ENCODE peak calls at places on chromosome X, in nine cellular contexts. F is GM23338, Y is GM12878, D is HL-60, I is breast epithelium, X is stomach, M is suprapubic skin, P is upper lobe of left lung, E is prostate gland. J is an unnamed sample.

GRCh38 chrX:112759512-112759911 is 79.8 kb upstream of the LHFPL1 start:
- DNase-seq in I (no peak), Y (no peak), D (no peak), M (no peak), X (no peak), E (no peak), F (no peak), P (no peak), J (no peak)

GRCh38 chrX:133922390-133922772 is 63.0 kb downstream of the GPC3 start:
- DNase-seq in Y (no peak), I (no peak), P (no peak), X (no peak), E (no peak), M (no peak), D (no peak), F (no peak), J (no peak)

GRCh38 chrX:24426340-24426913 is 38.7 kb upstream of the PDK3 start:
- DNase-seq in E (peak), P (no peak), I (peak), M (no peak), X (no peak), Y (no peak), D (no peak), F (peak), J (no peak)

GRCh38 chrX:10741496-10742048 is 121.2 kb upstream of the MID1 start:
- DNase-seq in Y (no peak), M (no peak), P (no peak), I (no peak), F (no peak), X (no peak), D (no peak), E (no peak), J (no peak)

GRCh38 chrX:23403849-23404248 is 69.2 kb downstream of the PTCHD1 start:
- DNase-seq in X (no peak), P (no peak), I (no peak), Y (no peak), F (peak), M (no peak), E (no peak), D (no peak), J (no peak)

GRCh38 chrX:54492340-54492739 is 3.7 kb downstream of the FGD1 start:
- DNase-seq in P (no peak), F (no peak), E (no peak), X (no peak), M (no peak), I (no peak), Y (no peak), D (no peak), J (no peak)

GRCh38 chrX:123846598-123847038 is 13.2 kb upstream of the XIAP start:
- DNase-seq in E (no peak), M (no peak), Y (no peak), P (no peak), D (no peak), I (no peak), F (no peak), X (no peak), J (no peak)

GRCh38 chrX:13790206-13791131 is 26.4 kb downstream of the GPM6B start:
- DNase-seq in E (no peak), P (no peak), M (no peak), F (no peak), Y (no peak), X (no peak), I (peak), D (no peak), J (no peak)

GRCh38 chrX:130975947-130976346 is 72.9 kb upstream of the ENOX2 start:
- DNase-seq in P (no peak), M (no peak), X (no peak), D (peak), E (peak), F (peak), I (no peak), Y (no peak), J (peak)

GRCh38 chrX:51641421-51642021 is 22.8 kb upstream of the CENPVL3 start:
- DNase-seq in F (peak), I (no peak), E (no peak), P (no peak), D (no peak), M (no peak), Y (no peak), X (no peak), J (peak)

GRCh38 chrX:134836497-134836968 is 154.3 kb upstream of the SMIM10 start:
- DNase-seq in E (no peak), Y (no peak), D (no peak), F (no peak), M (no peak), I (no peak), X (no peak), P (no peak), J (no peak)

GRCh38 chrX:14032383-14032782 is 2.7 kb upstream of the GEMIN8 start:
- DNase-seq in E (peak), D (no peak), P (no peak), Y (no peak), X (peak), M (no peak), I (no peak), F (peak), J (peak)

GRCh38 chrX:49291615-49292337 is 11.7 kb upstream of the GAGE10 start:
- DNase-seq in M (no peak), P (peak), X (peak), E (peak), Y (no peak), F (peak), I (no peak), D (no peak), J (peak)

GRCh38 chrX:102697506-102697905 is 14.7 kb upstream of the GPRASP2 start:
- DNase-seq in Y (no peak), M (no peak), P (no peak), I (no peak), E (no peak), D (no peak), X (no peak), F (no peak), J (no peak)

GRCh38 chrX:100208076-100208475 is 202.0 kb downstream of the PCDH19 start:
- DNase-seq in P (no peak), F (peak), M (no peak), Y (no peak), I (no peak), D (no peak), X (no peak), E (no peak), J (no peak)

GRCh38 chrX:39905475-39905889 is 192.3 kb downstream of the BCOR start:
- DNase-seq in F (no peak), P (no peak), I (no peak), X (no peak), M (no peak), D (no peak), E (peak), Y (no peak), J (no peak)

GRCh38 chrX:39905946-39906345 is 191.8 kb downstream of the BCOR start:
- DNase-seq in I (no peak), D (no peak), E (no peak), Y (no peak), F (no peak), M (no peak), X (no peak), P (no peak), J (no peak)

GRCh38 chrX:39910651-39911050 is 187.1 kb downstream of the BCOR start:
- DNase-seq in M (no peak), Y (no peak), E (no peak), D (no peak), P (no peak), F (no peak), I (no peak), X (no peak), J (no peak)

GRCh38 chrX:39909996-39910395 is 187.8 kb downstream of the BCOR start:
- DNase-seq in P (no peak), Y (no peak), E (no peak), X (no peak), M (no peak), I (no peak), D (no peak), F (no peak), J (no peak)

GRCh38 chrX:39907964-39908616 is 189.7 kb downstream of the BCOR start:
- DNase-seq in P (peak), D (peak), I (peak), F (no peak), E (peak), X (peak), M (peak), Y (no peak), J (no peak)
- TF ChIP-seq POLR2AphosphoS5 in P (peak), D (no peak), I (no peak), F (no peak), E (peak), X (no peak), M (no peak), Y (no peak), J (no peak)

GRCh38 chrX:150934453-150934852 is 36.0 kb upstream of the CD99L2 start:
- DNase-seq in P (no peak), X (no peak), Y (no peak), D (no peak), I (no peak), M (no peak), F (peak), E (peak), J (no peak)
- H3K27ac ChIP-seq in P (no peak), X (no peak), Y (no peak), D (no peak), I (no peak), M (no peak), F (peak), E (no peak), J (no peak)

DNA sequence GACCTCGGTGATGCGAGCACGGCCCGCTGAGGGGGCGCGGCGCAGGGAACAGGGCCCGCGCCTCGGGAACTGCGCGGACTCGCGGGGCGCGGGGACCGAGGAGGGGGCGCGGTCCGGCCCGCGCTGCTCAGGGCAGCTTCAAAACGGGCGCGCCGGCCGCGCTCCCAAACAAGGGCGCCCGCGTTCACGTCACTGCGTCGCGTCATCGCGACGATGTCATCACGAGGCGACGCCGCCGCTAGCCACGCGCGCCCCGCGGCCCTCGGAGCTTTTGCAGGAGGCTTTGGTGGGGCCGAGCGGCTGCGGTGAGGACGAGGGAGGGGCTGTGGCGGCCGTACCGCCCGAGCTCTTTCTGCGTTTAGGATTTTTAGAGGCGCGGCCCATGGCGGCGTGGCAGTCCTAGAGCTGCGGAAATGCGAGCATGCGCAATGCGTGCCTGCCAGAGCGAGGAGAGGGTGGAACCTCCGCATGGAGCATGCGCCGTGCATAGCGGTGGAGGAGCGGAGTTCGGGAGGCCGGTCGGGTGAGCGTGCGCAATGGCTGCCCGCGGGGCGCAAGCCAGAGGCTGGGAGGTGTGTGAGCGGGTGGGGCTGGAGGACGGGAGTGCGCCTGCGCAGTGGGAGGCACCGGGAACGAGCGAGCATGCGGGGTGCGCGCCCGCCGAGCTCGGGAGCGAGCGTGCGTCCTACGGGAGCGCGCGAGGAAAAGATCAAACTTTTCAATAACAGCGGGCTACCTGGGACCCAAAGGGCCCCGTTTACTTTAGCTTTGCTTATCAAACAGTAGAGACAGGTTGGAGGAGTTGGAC is at the start of gene PPP2R3B:
- DNase-seq in X (peak), Y (peak), I (peak), D (peak), P (peak), E (peak), M (peak), F (peak), J (peak)
- TF ChIP-seq POLR2AphosphoS5 in X (no peak), Y (peak), I (peak), D (peak), P (peak), E (peak), M (no peak), F (peak), J (peak)

DNA sequence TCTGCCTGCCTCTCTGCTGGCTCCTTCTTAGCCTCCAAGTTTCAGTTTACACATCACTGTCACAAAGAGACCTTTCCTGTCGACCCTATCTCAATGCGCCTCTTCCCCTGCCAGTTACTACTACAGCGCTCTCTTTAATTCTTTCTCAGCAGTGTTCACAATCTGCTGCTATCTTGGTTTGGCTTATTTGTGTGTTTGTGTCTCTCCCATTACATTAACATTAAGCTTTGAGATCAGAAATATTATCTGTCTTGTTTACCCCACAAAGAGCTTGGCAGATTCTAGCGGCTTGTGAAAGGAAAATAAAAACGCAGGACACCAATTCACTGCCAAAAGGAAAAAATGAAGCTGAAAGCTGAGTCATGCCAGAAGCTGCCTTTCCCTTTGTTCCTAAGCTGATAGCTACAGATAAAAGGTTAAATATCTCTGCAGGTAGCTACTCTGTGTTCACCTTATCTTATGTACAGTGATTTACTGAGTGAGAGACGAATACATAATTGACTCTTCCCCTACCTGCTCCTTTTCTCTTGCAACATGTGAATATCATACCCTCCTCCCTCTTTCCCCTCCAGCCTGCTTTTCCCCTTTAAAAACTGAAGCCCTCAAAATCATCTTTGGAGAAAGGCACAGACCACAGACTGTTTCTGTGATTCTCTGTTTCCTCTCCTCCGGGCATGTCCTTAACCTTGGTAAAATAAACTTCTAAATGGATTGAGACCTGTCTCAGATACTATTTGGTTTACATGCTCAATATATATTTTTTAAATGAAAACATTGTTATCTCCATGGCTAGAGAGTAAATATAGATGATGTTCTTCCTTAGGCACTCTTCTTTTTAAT is 19.3 kb upstream of the SLC9A7 start:
- DNase-seq in I (no peak), E (no peak), X (no peak), F (no peak), D (no peak), M (no peak), Y (no peak), P (no peak), J (no peak)
- H3K27ac ChIP-seq in I (no peak), E (peak), X (peak), F (no peak), D (no peak), M (no peak), Y (no peak), P (no peak), J (peak)

GRCh38 chrX:149022485-149022884 is 482.6 kb downstream of the IDS start:
- DNase-seq in P (no peak), D (no peak), F (no peak), Y (no peak), E (no peak), I (no peak), X (no peak), M (no peak), J (no peak)

DNA sequence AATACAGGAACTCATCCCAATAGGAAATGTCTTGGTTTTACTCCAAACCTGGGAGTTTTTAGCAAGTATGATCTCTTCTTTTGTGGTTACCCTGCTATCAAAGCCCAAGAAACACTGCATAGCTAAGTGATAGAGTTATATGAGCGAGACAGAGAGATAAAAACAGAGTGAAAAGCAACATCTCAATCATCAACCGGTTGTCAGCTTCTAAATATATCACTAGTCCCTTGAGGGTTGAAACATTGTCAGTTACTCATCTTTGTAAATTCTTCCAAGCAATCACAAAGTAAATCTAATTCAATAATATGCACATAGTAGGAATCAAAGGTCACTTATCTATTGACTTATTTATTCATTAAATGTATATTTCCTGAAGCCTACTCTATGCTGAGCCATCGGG is 483.9 kb downstream of the IDS start:
- DNase-seq in M (no peak), E (no peak), I (no peak), Y (no peak), P (no peak), D (no peak), F (no peak), X (no peak), J (no peak)
- TF ChIP-seq POLR2AphosphoS5 in M (no peak), E (no peak), I (no peak), Y (no peak), P (no peak), D (no peak), F (no peak), X (no peak), J (no peak)

GRCh38 chrX:110081320-110081719 is 78.4 kb downstream of the TMEM164 start:
- DNase-seq in F (no peak), X (no peak), Y (no peak), I (no peak), E (no peak), D (no peak), M (no peak), P (no peak), J (no peak)

GRCh38 chrX:110086916-110087484 is 84.1 kb downstream of the TMEM164 start:
- DNase-seq in I (no peak), X (no peak), P (no peak), F (peak), E (no peak), M (no peak), Y (no peak), D (no peak), J (no peak)

GRCh38 chrX:110082156-110082555 is 79.2 kb downstream of the TMEM164 start:
- DNase-seq in E (peak), F (no peak), X (no peak), Y (no peak), D (no peak), P (no peak), I (no peak), M (no peak), J (no peak)

GRCh38 chrX:110086162-110086915 is 83.4 kb downstream of the TMEM164 start:
- DNase-seq in D (no peak), I (no peak), X (no peak), Y (no peak), F (no peak), E (no peak), M (no peak), P (no peak), J (no peak)

GRCh38 chrX:110081740-110082139 is 78.8 kb downstream of the TMEM164 start:
- DNase-seq in M (no peak), E (peak), X (peak), Y (no peak), F (no peak), I (no peak), P (peak), D (no peak), J (no peak)
- H3K27ac ChIP-seq in M (peak), E (peak), X (no peak), Y (no peak), F (no peak), I (no peak), P (no peak), D (no peak), J (no peak)

GRCh38 chrX:5236749-5237148 is 991.9 kb downstream of the NLGN4X start:
- DNase-seq in P (no peak), D (no peak), Y (no peak), I (no peak), E (no peak), X (no peak), M (no peak), F (no peak), J (no peak)

DNA sequence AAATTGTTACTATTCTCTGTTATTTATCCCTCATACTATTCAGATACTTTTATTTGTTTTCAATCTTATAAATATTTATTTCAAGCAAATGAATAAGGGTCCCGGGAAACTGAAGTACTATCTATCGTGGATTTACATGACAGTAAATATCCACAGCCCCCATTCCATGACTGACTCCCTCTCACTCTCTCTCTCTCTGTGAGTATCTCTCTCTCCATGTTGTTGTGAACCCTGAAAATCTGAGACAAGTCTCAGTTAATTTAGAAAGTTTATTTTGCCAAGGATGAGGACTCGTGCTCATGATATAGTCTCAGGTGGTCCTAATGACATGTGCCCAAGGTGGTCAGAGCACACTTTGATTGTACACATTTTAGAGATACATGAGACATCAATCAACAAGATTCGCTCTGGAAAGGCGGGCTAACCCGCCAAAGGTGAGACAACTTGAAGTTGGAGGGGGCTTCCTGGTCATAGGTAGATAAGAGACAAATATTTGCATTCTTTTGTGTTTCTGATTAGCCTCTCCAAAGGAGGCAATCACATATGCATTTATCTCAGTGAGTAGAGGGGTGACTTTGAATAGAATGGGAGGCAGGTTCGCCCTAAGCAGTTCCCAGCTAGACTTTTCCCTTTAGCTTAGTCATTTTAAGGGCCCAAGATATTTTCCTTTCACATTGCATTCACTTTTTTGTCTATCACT is 986.4 kb downstream of the NLGN4X start:
- DNase-seq in I (no peak), D (no peak), X (no peak), M (no peak), E (no peak), P (no peak), F (peak), Y (no peak), J (no peak)
- TF ChIP-seq POLR2AphosphoS5 in I (no peak), D (no peak), X (no peak), M (no peak), E (no peak), P (no peak), F (no peak), Y (no peak), J (no peak)

DNA sequence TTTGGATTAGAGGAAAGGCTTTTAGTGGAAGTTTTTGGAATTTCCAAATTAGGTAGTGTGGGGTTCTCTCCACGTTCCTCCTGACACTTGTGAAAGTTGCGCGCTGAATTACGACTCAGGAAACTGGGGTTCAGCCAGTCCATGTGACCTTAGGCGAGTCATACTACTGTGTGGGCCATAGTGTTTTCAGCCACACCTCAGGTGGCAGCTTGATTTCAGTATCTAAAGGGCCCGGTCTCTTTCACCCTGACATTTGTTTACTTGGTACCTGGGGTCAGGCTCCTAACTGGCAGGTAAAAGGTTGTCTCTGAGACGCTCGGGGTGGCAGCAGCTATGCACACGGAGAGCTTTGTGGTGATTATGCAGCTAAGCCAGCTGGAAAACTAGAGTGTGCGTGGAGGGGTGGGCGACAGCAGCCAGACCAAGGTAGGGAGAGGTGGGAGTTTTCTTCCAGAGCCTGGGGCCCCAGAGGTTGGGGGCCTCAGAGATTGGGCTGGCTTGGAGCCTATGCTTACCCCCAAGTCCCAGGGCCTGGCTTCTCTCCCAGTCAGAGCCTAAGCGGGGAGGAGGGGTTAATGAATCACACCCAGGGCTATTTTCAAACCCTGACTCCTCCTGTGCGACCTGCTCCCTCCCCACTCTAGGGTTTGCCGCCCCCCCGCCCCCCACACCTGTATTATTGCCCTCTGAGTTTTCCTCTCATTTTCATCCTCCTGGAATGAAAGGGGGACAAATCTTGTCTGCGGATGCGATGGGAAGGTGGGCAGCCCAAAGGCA is 47.2 kb downstream of the STARD8 start:
- DNase-seq in I (no peak), E (no peak), D (no peak), M (no peak), Y (no peak), F (no peak), X (no peak), P (no peak), J (no peak)
- H3K27ac ChIP-seq in I (peak), E (no peak), D (no peak), M (peak), Y (no peak), F (no peak), X (peak), P (peak), J (no peak)

GRCh38 chrX:104136241-104137019 is 20.4 kb downstream of the SLC25A53 start:
- DNase-seq in D (no peak), I (peak), P (peak), Y (peak), X (peak), F (peak), M (no peak), E (peak), J (peak)
- TF ChIP-seq POLR2AphosphoS5 in D (no peak), I (no peak), P (no peak), Y (no peak), X (no peak), F (no peak), M (no peak), E (peak), J (no peak)

J was measured in SK-N-MC.